ENCODE peak calls at places on chromosomes 2 and 18, in five cellular contexts. F is K562, U is SK-N-SH, M is GM12878, P is HepG2. W is an unnamed sample.
A peak's percentile ranks its signal among the peaks of the same experiment; 100 is the strongest.

GRCh38 chr2:178526256-178526655 is 46.0 kb downstream of the PLEKHA3 start:
- DNase-seq in F (no peak), U (no peak), M (no peak), P (no peak), W (no peak)

GRCh38 chr2:241636983-241637232 is at the start of gene THAP4:
- DNase-seq in F (peak; percentile 77), U (peak; percentile 94), M (no peak), P (no peak), W (no peak)

GRCh38 chr2:37614061-37614802 is 57.2 kb downstream of the CDC42EP3 start:
- DNase-seq in F (no peak), U (no peak), M (no peak), P (no peak), W (no peak)

GRCh38 chr2:177984739-177985138 is 87.8 kb downstream of the PDE11A start:
- DNase-seq in F (no peak), U (peak; percentile 20), M (no peak), P (no peak), W (no peak)

GRCh38 chr2:45821558-45822271 is 170.2 kb downstream of the PRKCE start:
- DNase-seq in F (no peak), U (no peak), M (no peak), P (peak; percentile 66), W (peak; percentile 23)

GRCh38 chr2:3606370-3607124 is 11.6 kb downstream of the COLEC11 start:
- DNase-seq in F (no peak), U (peak; percentile 88), M (no peak), P (no peak), W (no peak)

GRCh38 chr2:112181571-112182290 is 43.5 kb downstream of the FBLN7 start:
- DNase-seq in F (no peak), U (no peak), M (no peak), P (no peak), W (no peak)

GRCh38 chr2:44747794-44748193 is 193.7 kb upstream of the SIX3 start:
- DNase-seq in F (no peak), U (no peak), M (no peak), P (no peak), W (no peak)

GRCh38 chr2:69946351-69947077 is 14.9 kb downstream of the ASPRV1 start:
- DNase-seq in F (no peak), U (no peak), M (peak; percentile 30), P (peak; percentile 82), W (peak; percentile 34)

GRCh38 chr2:69950241-69950640 is 11.2 kb downstream of the ASPRV1 start:
- DNase-seq in F (no peak), U (no peak), M (no peak), P (no peak), W (no peak)

GRCh38 chr2:69947078-69947801 is 14.2 kb downstream of the ASPRV1 start:
- DNase-seq in F (no peak), U (no peak), M (no peak), P (no peak), W (no peak)

GRCh38 chr2:69948963-69949645 is 12.3 kb downstream of the ASPRV1 start:
- DNase-seq in F (peak; percentile 67), U (no peak), M (no peak), P (no peak), W (no peak)

DNA sequence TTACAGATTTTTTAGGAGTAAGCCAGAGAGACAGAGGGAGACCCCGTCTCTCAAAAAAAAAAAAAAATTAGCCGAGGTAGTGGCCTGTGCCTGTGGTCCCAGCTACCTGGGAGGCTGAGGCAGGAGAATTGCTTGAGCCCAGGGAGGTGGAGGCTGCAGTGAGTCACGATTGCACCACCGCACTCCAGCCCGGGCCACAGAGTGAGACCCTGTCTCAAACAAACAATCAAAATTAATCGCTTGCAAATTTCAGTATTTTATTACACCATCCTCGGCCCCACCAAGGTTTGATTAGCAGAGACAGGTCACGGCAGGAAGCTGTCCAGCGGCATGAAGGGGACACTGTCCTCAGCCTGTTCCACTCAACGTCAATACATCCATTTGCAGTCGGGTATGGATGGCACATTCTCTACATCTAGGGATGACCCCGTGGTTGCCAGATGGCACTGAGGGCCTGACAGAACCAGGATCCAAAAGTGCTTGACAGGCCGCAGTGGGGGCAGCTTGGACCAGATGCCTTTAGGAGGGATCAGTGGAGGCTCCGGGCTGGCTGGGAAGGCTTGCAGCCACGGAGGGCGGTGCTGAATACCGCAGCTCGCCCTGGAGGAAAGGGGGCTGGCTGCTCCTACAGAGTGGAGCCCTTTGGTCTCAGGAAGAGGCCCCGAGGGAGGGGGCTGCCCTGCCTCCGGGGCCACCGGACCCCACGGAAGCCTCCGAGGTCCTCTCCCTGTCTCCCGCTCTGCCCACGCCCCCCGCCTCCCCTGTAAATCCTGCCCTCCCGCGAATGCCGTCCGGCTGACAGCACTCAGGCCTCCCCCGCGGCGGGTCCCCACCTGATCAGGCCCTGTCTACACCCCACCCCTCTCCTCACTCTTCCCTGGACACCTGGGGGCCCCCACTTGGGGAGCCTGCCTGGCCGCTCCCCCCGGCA is 13.1 kb downstream of the ASPRV1 start:
- DNase-seq in F (peak; percentile 41), U (peak; percentile 61), M (no peak), P (no peak), W (no peak)
- TF ChIP-seq ZBTB33 in F (peak; percentile 34), U (no peak), M (no peak), P (no peak), W (no peak)

GRCh38 chr2:226623587-226624368 is 175.8 kb downstream of the IRS1 start:
- DNase-seq in F (no peak), U (no peak), M (no peak), P (no peak), W (no peak)
- TF ChIP-seq ZBTB33 in F (no peak), U (no peak), M (no peak), P (no peak), W (no peak)

DNA sequence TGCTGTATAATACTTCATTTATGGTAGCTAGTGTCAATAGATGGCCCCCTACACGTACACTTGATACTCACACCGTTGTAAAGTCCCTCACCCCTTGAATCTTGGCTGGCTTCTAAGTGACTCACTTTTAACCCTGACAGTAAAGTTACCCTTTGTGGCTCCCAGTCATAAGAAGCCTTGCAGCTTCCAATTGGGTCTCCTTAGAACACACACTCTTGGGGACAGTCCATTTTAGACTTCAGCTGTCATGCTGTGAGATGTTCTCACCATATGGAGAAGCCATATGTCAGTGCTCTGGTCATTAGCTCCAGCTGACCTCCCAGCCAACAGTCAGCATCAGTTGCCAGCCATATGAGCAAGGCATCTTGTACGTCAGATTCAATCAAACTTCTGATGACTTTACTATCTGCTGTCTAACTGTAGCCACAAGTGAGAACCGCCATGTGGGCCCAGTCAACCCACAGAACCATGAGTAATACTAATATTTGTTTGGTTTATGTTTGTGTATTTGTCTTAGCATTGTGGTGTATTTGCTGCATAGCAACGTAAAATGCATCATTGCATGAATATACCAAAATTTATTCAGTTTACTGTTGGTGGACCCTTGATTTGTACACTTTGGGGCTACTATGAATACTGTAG is 68.3 kb downstream of the PTPN4 start:
- DNase-seq in F (no peak), U (no peak), M (no peak), P (no peak), W (no peak)
- TF ChIP-seq ZBTB33 in F (no peak), U (no peak), M (no peak), P (no peak), W (no peak)

DNA sequence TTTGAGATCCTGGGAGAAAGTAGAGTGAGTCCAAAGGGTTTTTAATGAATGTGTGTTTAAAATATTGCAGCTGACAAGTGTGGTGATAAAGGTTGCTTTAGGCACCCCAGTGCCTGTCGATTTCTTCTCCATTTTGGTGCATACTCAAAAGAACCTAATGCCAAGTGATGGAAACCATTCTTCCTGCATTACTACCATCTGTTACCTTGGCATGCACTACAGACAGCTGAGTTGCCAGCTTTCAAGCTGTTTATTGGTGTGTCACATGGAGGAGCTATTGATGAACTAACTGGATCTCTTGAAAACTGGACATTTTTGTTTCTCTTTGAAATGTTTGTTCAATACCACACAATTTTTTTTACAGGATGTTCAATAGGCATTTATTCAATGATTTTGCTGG is 350.0 kb downstream of the AKAIN1 start:
- DNase-seq in F (no peak), U (no peak), M (no peak), P (no peak), W (no peak)
- TF ChIP-seq ZBTB33 in F (no peak), U (no peak), M (no peak), P (no peak), W (no peak)

GRCh38 chr18:34901299-34901698 is 139.9 kb upstream of the MAPRE2 start:
- DNase-seq in F (no peak), U (no peak), M (no peak), P (no peak), W (no peak)
- TF ChIP-seq ZBTB33 in F (no peak), U (no peak), M (no peak), P (no peak), W (no peak)

GRCh38 chr2:8750221-8750620 is 68.4 kb downstream of the ID2 start:
- DNase-seq in F (no peak), U (no peak), M (no peak), P (no peak), W (no peak)
- TF ChIP-seq ZBTB33 in F (no peak), U (no peak), M (no peak), P (no peak), W (no peak)

GRCh38 chr2:18922276-18922675 is 332.9 kb upstream of the NT5C1B start:
- DNase-seq in F (no peak), U (no peak), M (no peak), P (no peak), W (no peak)

GRCh38 chr2:18926633-18927524 is 337.5 kb upstream of the NT5C1B start:
- DNase-seq in F (no peak), U (no peak), M (no peak), P (no peak), W (no peak)

GRCh38 chr2:18927525-18928232 is 338.3 kb upstream of the NT5C1B start:
- DNase-seq in F (no peak), U (no peak), M (no peak), P (peak; percentile 18), W (no peak)

GRCh38 chr2:18930977-18931376 is 341.6 kb upstream of the NT5C1B start:
- DNase-seq in F (no peak), U (peak; percentile 23), M (no peak), P (no peak), W (no peak)

GRCh38 chr2:18924905-18925691 is 335.7 kb upstream of the NT5C1B start:
- DNase-seq in F (no peak), U (no peak), M (no peak), P (no peak), W (no peak)
- TF ChIP-seq ZBTB33 in F (no peak), U (no peak), M (no peak), P (no peak), W (no peak)